ENCODE peak calls at places on chromosome 5, in nine cellular contexts. E is anterior cingulate cortex; X is AG09309; K is activated T-helper 9 cell treated with anti-CD3 and anti-CD28 coated beads, Interleukin-2, amount 50 U/mL, for 16 hours; N is sciatic nerve; P is WERI-Rb-1; O is RCC 7860; G is retinal pigment epithelial cell; T is fibroblast of pulmonary artery. F is an unnamed sample.

GRCh38 chr5:14901462-14902051 is 30.0 kb upstream of the ANKH start:
- DNase-seq in E (no peak), X (peak; percentile 43), K (no peak), N (no peak), P (no peak), O (no peak), G (no peak), T (peak; percentile 45), F (no peak)

GRCh38 chr5:109987970-109988369 is 298.2 kb downstream of the MAN2A1 start:
- DNase-seq in E (no peak), X (no peak), K (no peak), N (no peak), P (no peak), O (no peak), G (peak; percentile 22), T (peak; percentile 13), F (no peak)

GRCh38 chr5:42753099-42753498 is 3.5 kb upstream of the CCDC152 start:
- DNase-seq in E (no peak), X (no peak), K (no peak), N (no peak), P (no peak), O (no peak), G (no peak), T (no peak), F (no peak)

GRCh38 chr5:142697356-142697807 is 11.5 kb upstream of the FGF1 start:
- DNase-seq in E (peak; percentile 23), X (no peak), K (no peak), N (no peak), P (no peak), O (no peak), G (no peak), T (peak; percentile 90), F (no peak)

GRCh38 chr5:80958611-80959010 is 1.6 kb upstream of the RASGRF2 start:
- DNase-seq in E (no peak), X (no peak), K (no peak), N (no peak), P (no peak), O (no peak), G (no peak), T (no peak), F (no peak)

GRCh38 chr5:61884242-61884855 is 421.7 kb upstream of the KIF2A start:
- DNase-seq in E (no peak), X (no peak), K (no peak), N (no peak), P (no peak), O (no peak), G (no peak), T (no peak), F (no peak)

GRCh38 chr5:89255845-89256463 is 373.0 kb upstream of the MEF2C start:
- DNase-seq in E (no peak), X (peak; percentile 35), K (no peak), N (no peak), P (no peak), O (peak; percentile 22), G (no peak), T (peak; percentile 58), F (no peak)

GRCh38 chr5:64939772-64940510 is 171.2 kb downstream of the CWC27 start:
- DNase-seq in E (no peak), X (no peak), K (no peak), N (peak; percentile 51), P (no peak), O (no peak), G (no peak), T (peak; percentile 25), F (no peak)

GRCh38 chr5:425714-426113 is 17.3 kb upstream of the EXOC3 start:
- DNase-seq in E (no peak), X (no peak), K (no peak), N (no peak), P (peak; percentile 34), O (no peak), G (no peak), T (peak; percentile 41), F (no peak)

GRCh38 chr5:14406554-14406849 is 175.1 kb upstream of the OTULINL start:
- DNase-seq in E (no peak), X (peak; percentile 64), K (no peak), N (no peak), P (no peak), O (peak; percentile 99), G (peak; percentile 76), T (peak; percentile 87), F (peak; percentile 95)

GRCh38 chr5:12385095-12385494 is 480.8 kb upstream of the CTNND2 start:
- DNase-seq in E (no peak), X (no peak), K (no peak), N (no peak), P (no peak), O (no peak), G (no peak), T (no peak), F (no peak)

GRCh38 chr5:94524841-94525697 is 93.3 kb downstream of the KIAA0825 start:
- DNase-seq in E (no peak), X (no peak), K (no peak), N (no peak), P (peak; percentile 33), O (peak; percentile 11), G (peak; percentile 7), T (peak; percentile 57), F (no peak)

GRCh38 chr5:124436294-124436693 is 310.1 kb downstream of the ZNF608 start:
- DNase-seq in E (no peak), X (no peak), K (no peak), N (no peak), P (no peak), O (no peak), G (no peak), T (peak; percentile 14), F (no peak)

GRCh38 chr5:113043491-113043931 is 66.9 kb downstream of the DCP2 start:
- DNase-seq in E (peak; percentile 27), X (no peak), K (no peak), N (no peak), P (no peak), O (no peak), G (no peak), T (peak; percentile 41), F (no peak)

GRCh38 chr5:167964529-167964928 is 326.9 kb upstream of the WWC1 start:
- DNase-seq in E (no peak), X (no peak), K (no peak), N (no peak), P (peak; percentile 48), O (no peak), G (no peak), T (no peak), F (no peak)

GRCh38 chr5:68041293-68041692 is 174.3 kb upstream of the PIK3R1 start:
- DNase-seq in E (no peak), X (no peak), K (no peak), N (no peak), P (no peak), O (no peak), G (no peak), T (no peak), F (no peak)

GRCh38 chr5:78719504-78720233 is 71.1 kb upstream of the LHFPL2 start:
- DNase-seq in E (no peak), X (no peak), K (no peak), N (no peak), P (no peak), O (no peak), G (no peak), T (no peak), F (no peak)

GRCh38 chr5:10572451-10572850 is 8.6 kb downstream of the ANKRD33B start:
- DNase-seq in E (no peak), X (no peak), K (no peak), N (peak; percentile 25), P (no peak), O (no peak), G (no peak), T (no peak), F (peak; percentile 17)

GRCh38 chr5:137753227-137753985 is 757 bp downstream of the HNRNPA0 start:
- DNase-seq in E (peak; percentile 16), X (no peak), K (peak; percentile 35), N (peak; percentile 81), P (peak; percentile 24), O (no peak), G (no peak), T (no peak), F (peak; percentile 74)

GRCh38 chr5:15837584-15838289 is 337.8 kb downstream of the FBXL7 start:
- DNase-seq in E (no peak), X (no peak), K (no peak), N (no peak), P (no peak), O (no peak), G (no peak), T (peak; percentile 11), F (no peak)

GRCh38 chr5:78591227-78591626 is 57.3 kb downstream of the LHFPL2 start:
- DNase-seq in E (no peak), X (peak; percentile 65), K (no peak), N (no peak), P (no peak), O (peak; percentile 52), G (no peak), T (peak; percentile 85), F (no peak)

GRCh38 chr5:109418752-109419352 is 9.1 kb upstream of the PJA2 start:
- DNase-seq in E (no peak), X (no peak), K (no peak), N (no peak), P (no peak), O (no peak), G (no peak), T (no peak), F (no peak)

GRCh38 chr5:89377752-89378455 is 494.9 kb upstream of the MEF2C start:
- DNase-seq in E (peak; percentile 4), X (no peak), K (no peak), N (no peak), P (no peak), O (no peak), G (no peak), T (peak; percentile 19), F (no peak)

GRCh38 chr5:42242210-42242609 is 181.0 kb upstream of the GHR start:
- DNase-seq in E (no peak), X (no peak), K (no peak), N (no peak), P (no peak), O (no peak), G (no peak), T (no peak), F (no peak)

GRCh38 chr5:107736608-107737007 is 65.9 kb upstream of the EFNA5 start:
- DNase-seq in E (no peak), X (no peak), K (no peak), N (no peak), P (no peak), O (no peak), G (no peak), T (no peak), F (no peak)

GRCh38 chr5:126351138-126351537 is 72.1 kb upstream of the GRAMD2B start:
- DNase-seq in E (no peak), X (peak; percentile 72), K (no peak), N (no peak), P (no peak), O (peak; percentile 57), G (peak; percentile 51), T (peak; percentile 68), F (no peak)

GRCh38 chr5:72459913-72460312 is 47.3 kb downstream of the ZNF366 start:
- DNase-seq in E (no peak), X (no peak), K (no peak), N (no peak), P (no peak), O (no peak), G (no peak), T (no peak), F (no peak)

GRCh38 chr5:3609120-3609681 is 13.6 kb downstream of the IRX1 start:
- DNase-seq in E (no peak), X (no peak), K (no peak), N (no peak), P (no peak), O (no peak), G (no peak), T (no peak), F (no peak)

GRCh38 chr5:122790354-122791123 is 15.7 kb downstream of the SNX2 start:
- DNase-seq in E (no peak), X (no peak), K (no peak), N (no peak), P (no peak), O (no peak), G (no peak), T (no peak), F (no peak)

GRCh38 chr5:73908440-73908839 is 282.4 kb downstream of the ARHGEF28 start:
- DNase-seq in E (no peak), X (no peak), K (no peak), N (no peak), P (no peak), O (no peak), G (no peak), T (peak; percentile 40), F (no peak)

GRCh38 chr5:131328536-131329186 is 64.8 kb downstream of the CDC42SE2 start:
- DNase-seq in E (no peak), X (no peak), K (no peak), N (no peak), P (no peak), O (peak; percentile 47), G (no peak), T (peak; percentile 58), F (no peak)